ENCODE peak calls at places on chromosomes 16 and 17, in seven cellular contexts. One of them, this sample, is unnamed.

GRCh38 chr16:57834936-57835335 is 32.6 kb upstream of the KIFC3 start:
- ATAC-seq in right cardiac atrium: no peak
- ATAC-seq in sciatic nerve: no peak
- ATAC-seq in upper lobe of left lung: no peak
- ATAC-seq in Right ventricle myocardium superior: no peak
- ATAC-seq in activated B cell treated with CpG ODN at 0.5 μM for 24 hours: no peak
- ATAC-seq in activated naive CD8-positive, alpha-beta T cell treated with anti-CD3 and anti-CD28 coated beads, Interleukin-2, amount 10 ng/mL, durations not matched to agents 7 days and 5 days: no peak
- ATAC-seq in this sample: no peak

GRCh38 chr17:79988163-79988971 is 47.3 kb downstream of the TBC1D16 start:
- ATAC-seq in activated naive CD8-positive, alpha-beta T cell treated with anti-CD3 and anti-CD28 coated beads, Interleukin-2, amount 10 ng/mL, durations not matched to agents 7 days and 5 days: no peak
- ATAC-seq in activated B cell treated with CpG ODN at 0.5 μM for 24 hours: no peak
- ATAC-seq in right cardiac atrium: peak; percentile 53
- ATAC-seq in upper lobe of left lung: peak; percentile 60
- ATAC-seq in sciatic nerve: peak; percentile 50
- ATAC-seq in Right ventricle myocardium superior: no peak
- ATAC-seq in this sample: no peak

GRCh38 chr17:73166731-73167581 is 2.1 kb downstream of the SSTR2 start:
- ATAC-seq in sciatic nerve: no peak
- ATAC-seq in upper lobe of left lung: no peak
- ATAC-seq in activated B cell treated with CpG ODN at 0.5 μM for 24 hours: peak; percentile 46
- ATAC-seq in Right ventricle myocardium superior: no peak
- ATAC-seq in right cardiac atrium: no peak
- ATAC-seq in activated naive CD8-positive, alpha-beta T cell treated with anti-CD3 and anti-CD28 coated beads, Interleukin-2, amount 10 ng/mL, durations not matched to agents 7 days and 5 days: no peak
- ATAC-seq in this sample: no peak

GRCh38 chr17:66441012-66441703 is 138.7 kb downstream of the PRKCA start:
- ATAC-seq in Right ventricle myocardium superior: no peak
- ATAC-seq in activated naive CD8-positive, alpha-beta T cell treated with anti-CD3 and anti-CD28 coated beads, Interleukin-2, amount 10 ng/mL, durations not matched to agents 7 days and 5 days: no peak
- ATAC-seq in activated B cell treated with CpG ODN at 0.5 μM for 24 hours: peak; percentile 85
- ATAC-seq in right cardiac atrium: no peak
- ATAC-seq in upper lobe of left lung: peak; percentile 62
- ATAC-seq in sciatic nerve: no peak
- ATAC-seq in this sample: no peak

GRCh38 chr16:75591001-75591852 is 25.0 kb downstream of the GABARAPL2 start:
- ATAC-seq in right cardiac atrium: peak; percentile 91
- ATAC-seq in activated naive CD8-positive, alpha-beta T cell treated with anti-CD3 and anti-CD28 coated beads, Interleukin-2, amount 10 ng/mL, durations not matched to agents 7 days and 5 days: no peak
- ATAC-seq in sciatic nerve: peak; percentile 96
- ATAC-seq in upper lobe of left lung: peak; percentile 95
- ATAC-seq in Right ventricle myocardium superior: peak; percentile 92
- ATAC-seq in activated B cell treated with CpG ODN at 0.5 μM for 24 hours: no peak
- ATAC-seq in this sample: peak; percentile 79

GRCh38 chr17:10558049-10558448 is 8.6 kb upstream of the MYH2 start:
- ATAC-seq in upper lobe of left lung: no peak
- ATAC-seq in sciatic nerve: no peak
- ATAC-seq in activated B cell treated with CpG ODN at 0.5 μM for 24 hours: no peak
- ATAC-seq in Right ventricle myocardium superior: no peak
- ATAC-seq in activated naive CD8-positive, alpha-beta T cell treated with anti-CD3 and anti-CD28 coated beads, Interleukin-2, amount 10 ng/mL, durations not matched to agents 7 days and 5 days: no peak
- ATAC-seq in right cardiac atrium: no peak
- ATAC-seq in this sample: no peak

GRCh38 chr16:22743401-22743800 is 70.6 kb upstream of the HS3ST2 start:
- ATAC-seq in right cardiac atrium: no peak
- ATAC-seq in Right ventricle myocardium superior: no peak
- ATAC-seq in upper lobe of left lung: no peak
- ATAC-seq in activated B cell treated with CpG ODN at 0.5 μM for 24 hours: no peak
- ATAC-seq in activated naive CD8-positive, alpha-beta T cell treated with anti-CD3 and anti-CD28 coated beads, Interleukin-2, amount 10 ng/mL, durations not matched to agents 7 days and 5 days: no peak
- ATAC-seq in sciatic nerve: no peak
- ATAC-seq in this sample: no peak

GRCh38 chr16:4263504-4264436 is 9.1 kb downstream of the TFAP4 start:
- ATAC-seq in activated B cell treated with CpG ODN at 0.5 μM for 24 hours: peak; percentile 34
- ATAC-seq in Right ventricle myocardium superior: peak; percentile 85
- ATAC-seq in activated naive CD8-positive, alpha-beta T cell treated with anti-CD3 and anti-CD28 coated beads, Interleukin-2, amount 10 ng/mL, durations not matched to agents 7 days and 5 days: no peak
- ATAC-seq in right cardiac atrium: peak; percentile 86
- ATAC-seq in upper lobe of left lung: peak; percentile 95
- ATAC-seq in sciatic nerve: peak; percentile 97
- ATAC-seq in this sample: peak; percentile 88

GRCh38 chr17:49110504-49110903 is 22.1 kb upstream of the B4GALNT2 start:
- ATAC-seq in Right ventricle myocardium superior: no peak
- ATAC-seq in upper lobe of left lung: no peak
- ATAC-seq in sciatic nerve: no peak
- ATAC-seq in activated B cell treated with CpG ODN at 0.5 μM for 24 hours: no peak
- ATAC-seq in right cardiac atrium: no peak
- ATAC-seq in activated naive CD8-positive, alpha-beta T cell treated with anti-CD3 and anti-CD28 coated beads, Interleukin-2, amount 10 ng/mL, durations not matched to agents 7 days and 5 days: no peak
- ATAC-seq in this sample: no peak

This sample was measured in gastroesophageal sphincter.